ENCODE peak calls at places on chromosome X, in six cellular contexts. One of them, this sample, is unnamed. For H3K36me3, the result is how much of the 10 kb centered on the place peaks cover.

GRCh38 chrX:150155396-150156048 is 207.6 kb upstream of the MAMLD1 start:
- DNase-seq in tibial nerve: no peak
- DNase-seq in K562: no peak
- DNase-seq in stomach: no peak
- DNase-seq in GM12878: no peak
- DNase-seq in sigmoid colon: no peak
- DNase-seq in this sample: peak

GRCh38 chrX:109842611-109843010 is 109.6 kb upstream of the ACSL4 start:
- DNase-seq in tibial nerve: no peak
- DNase-seq in K562: no peak
- DNase-seq in stomach: no peak
- DNase-seq in GM12878: no peak
- DNase-seq in sigmoid colon: no peak
- DNase-seq in this sample: no peak

GRCh38 chrX:64885850-64886249 is 90.4 kb downstream of the ZC4H2 start:
- DNase-seq in tibial nerve: no peak
- DNase-seq in K562: peak
- DNase-seq in stomach: no peak
- DNase-seq in GM12878: no peak
- DNase-seq in sigmoid colon: no peak
- DNase-seq in this sample: no peak

GRCh38 chrX:13357925-13358324 is 38.1 kb upstream of the ATXN3L start:
- DNase-seq in tibial nerve: no peak
- DNase-seq in K562: no peak
- DNase-seq in stomach: no peak
- DNase-seq in GM12878: no peak
- DNase-seq in sigmoid colon: no peak
- DNase-seq in this sample: no peak

GRCh38 chrX:2423293-2423692 is 77.5 kb downstream of the DHRSX start:
- DNase-seq in tibial nerve: no peak
- DNase-seq in K562: no peak
- DNase-seq in stomach: no peak
- DNase-seq in GM12878: no peak
- DNase-seq in sigmoid colon: no peak
- DNase-seq in this sample: no peak

GRCh38 chrX:123277821-123278220 is 93.7 kb downstream of the GRIA3 start:
- DNase-seq in tibial nerve: no peak
- DNase-seq in K562: no peak
- DNase-seq in stomach: no peak
- DNase-seq in GM12878: no peak
- DNase-seq in sigmoid colon: no peak
- DNase-seq in this sample: no peak

GRCh38 chrX:152926923-152927322 is 29.1 kb downstream of the ZNF185 start:
- DNase-seq in tibial nerve: no peak
- DNase-seq in K562: no peak
- DNase-seq in stomach: no peak
- DNase-seq in GM12878: no peak
- DNase-seq in sigmoid colon: no peak
- DNase-seq in this sample: no peak

GRCh38 chrX:120664081-120664480 is 34.2 kb upstream of the C1GALT1C1 start:
- DNase-seq in tibial nerve: no peak
- DNase-seq in K562: no peak
- DNase-seq in stomach: no peak
- DNase-seq in GM12878: no peak
- DNase-seq in sigmoid colon: no peak
- DNase-seq in this sample: no peak

GRCh38 chrX:114842181-114842580 is 175.2 kb downstream of the IL13RA2 start:
- DNase-seq in tibial nerve: no peak
- DNase-seq in K562: no peak
- DNase-seq in stomach: no peak
- DNase-seq in GM12878: no peak
- DNase-seq in sigmoid colon: no peak
- DNase-seq in this sample: no peak

GRCh38 chrX:35617836-35618235 is 180.3 kb upstream of the MAGEB16 start:
- DNase-seq in tibial nerve: no peak
- DNase-seq in K562: no peak
- DNase-seq in stomach: no peak
- DNase-seq in GM12878: no peak
- DNase-seq in sigmoid colon: no peak
- DNase-seq in this sample: no peak

GRCh38 chrX:24175276-24175675 is 25.7 kb downstream of the ZFX start:
- DNase-seq in tibial nerve: no peak
- DNase-seq in K562: no peak
- DNase-seq in stomach: no peak
- DNase-seq in GM12878: no peak
- DNase-seq in sigmoid colon: no peak
- DNase-seq in this sample: no peak

GRCh38 chrX:24184018-24184417 is 34.5 kb downstream of the ZFX start:
- DNase-seq in tibial nerve: no peak
- DNase-seq in K562: no peak
- DNase-seq in stomach: no peak
- DNase-seq in GM12878: no peak
- DNase-seq in sigmoid colon: no peak
- DNase-seq in this sample: no peak

GRCh38 chrX:24173115-24173847 is 23.8 kb downstream of the ZFX start:
- DNase-seq in tibial nerve: no peak
- DNase-seq in K562: no peak
- DNase-seq in stomach: no peak
- DNase-seq in GM12878: no peak
- DNase-seq in sigmoid colon: no peak
- DNase-seq in this sample: no peak

DNA sequence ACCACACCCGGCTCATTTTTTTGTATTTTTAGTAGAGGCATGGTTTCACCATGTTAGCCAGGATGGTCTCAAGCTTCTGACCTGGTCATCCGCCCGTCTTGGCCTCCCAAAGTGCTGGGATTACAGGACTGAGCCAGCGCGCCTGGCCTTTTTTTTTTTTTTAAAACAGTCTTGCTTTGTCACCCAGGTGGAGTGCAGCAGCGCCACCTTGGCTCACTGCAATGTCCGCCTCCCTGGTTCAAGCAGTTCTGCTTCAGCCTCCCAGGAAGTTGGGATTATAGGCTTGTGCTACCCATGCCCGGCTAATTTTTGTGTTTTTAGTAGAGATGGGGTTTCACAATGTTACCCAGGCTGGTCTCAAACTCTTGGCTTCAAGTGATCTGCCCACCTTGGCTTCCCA is 28.9 kb downstream of the ZFX start:
- DNase-seq in tibial nerve: no peak
- DNase-seq in K562: no peak
- DNase-seq in stomach: no peak
- DNase-seq in GM12878: no peak
- DNase-seq in sigmoid colon: no peak
- DNase-seq in this sample: no peak
- H3K36me3 ChIP-seq in tibial nerve: under half
- H3K36me3 ChIP-seq in K562: half or more
- H3K36me3 ChIP-seq in stomach: half or more
- H3K36me3 ChIP-seq in GM12878: under half
- H3K36me3 ChIP-seq in sigmoid colon: under half
- H3K36me3 ChIP-seq in this sample: under half

GRCh38 chrX:42686296-42686695 is 91.7 kb downstream of the PPP1R2C start:
- DNase-seq in tibial nerve: no peak
- DNase-seq in K562: no peak
- DNase-seq in stomach: no peak
- DNase-seq in GM12878: no peak
- DNase-seq in sigmoid colon: no peak
- DNase-seq in this sample: no peak

GRCh38 chrX:42678133-42678532 is 99.8 kb downstream of the PPP1R2C start:
- DNase-seq in tibial nerve: no peak
- DNase-seq in K562: no peak
- DNase-seq in stomach: peak
- DNase-seq in GM12878: no peak
- DNase-seq in sigmoid colon: no peak
- DNase-seq in this sample: no peak

GRCh38 chrX:42680651-42681050 is 97.3 kb downstream of the PPP1R2C start:
- DNase-seq in tibial nerve: no peak
- DNase-seq in K562: no peak
- DNase-seq in stomach: no peak
- DNase-seq in GM12878: no peak
- DNase-seq in sigmoid colon: no peak
- DNase-seq in this sample: peak

GRCh38 chrX:42686706-42687105 is 91.3 kb downstream of the PPP1R2C start:
- DNase-seq in tibial nerve: no peak
- DNase-seq in K562: no peak
- DNase-seq in stomach: no peak
- DNase-seq in GM12878: no peak
- DNase-seq in sigmoid colon: no peak
- DNase-seq in this sample: no peak

DNA sequence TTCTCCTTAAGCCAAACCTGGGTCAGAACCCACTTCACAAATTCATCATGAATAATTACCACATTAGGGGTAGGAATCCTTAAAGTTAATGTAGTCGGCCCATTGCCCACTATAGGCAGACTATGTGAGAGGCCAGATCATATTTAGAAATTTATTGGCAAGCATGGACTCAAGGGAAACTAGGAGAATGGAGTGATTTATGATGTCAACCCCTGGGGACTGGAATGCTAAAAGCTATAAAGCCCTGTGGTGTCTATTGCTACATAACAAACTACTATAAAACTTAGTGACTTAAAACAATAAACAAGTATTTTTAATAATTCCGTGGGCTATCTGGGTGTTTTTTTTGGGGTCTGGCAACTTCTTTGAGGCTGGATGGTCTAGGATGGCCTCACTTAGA is 93.9 kb downstream of the PPP1R2C start:
- DNase-seq in tibial nerve: no peak
- DNase-seq in K562: no peak
- DNase-seq in stomach: no peak
- DNase-seq in GM12878: no peak
- DNase-seq in sigmoid colon: no peak
- DNase-seq in this sample: no peak
- TF ChIP-seq EP300 in tibial nerve: no peak
- TF ChIP-seq EP300 in K562: no peak
- TF ChIP-seq EP300 in stomach: no peak
- TF ChIP-seq EP300 in GM12878: no peak
- TF ChIP-seq EP300 in sigmoid colon: no peak
- TF ChIP-seq EP300 in this sample: no peak

DNA sequence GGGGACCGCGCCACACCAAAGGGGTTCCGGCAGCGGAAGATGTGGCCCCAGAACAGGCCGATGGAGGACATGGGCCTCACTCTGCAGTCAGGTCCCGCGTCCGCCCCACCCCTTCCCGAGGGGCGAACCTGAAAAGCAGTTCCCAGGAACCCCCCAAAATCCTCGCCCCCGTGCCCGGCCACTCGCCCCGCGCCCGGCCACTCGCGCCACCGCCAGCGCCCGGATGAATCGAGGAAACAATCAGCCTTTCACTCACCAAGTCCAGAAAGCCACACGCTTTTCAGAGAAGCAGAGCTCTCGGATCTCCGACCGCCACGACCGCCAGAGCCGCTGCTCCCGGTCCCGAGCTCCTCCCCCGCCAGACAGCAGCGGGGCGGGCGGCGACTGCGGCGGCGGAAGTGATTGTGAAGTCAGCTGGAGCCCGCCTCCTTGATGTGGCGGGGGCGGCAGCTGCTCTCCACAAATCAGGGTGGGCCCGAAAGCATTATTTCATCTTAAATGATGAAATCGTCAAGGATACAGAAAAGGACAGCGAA is at the start of gene PJA1:
- DNase-seq in tibial nerve: peak
- DNase-seq in K562: peak
- DNase-seq in stomach: peak
- DNase-seq in GM12878: no peak
- DNase-seq in sigmoid colon: peak
- DNase-seq in this sample: peak
- TF ChIP-seq POLR2A in tibial nerve: peak
- TF ChIP-seq POLR2A in K562: peak
- TF ChIP-seq POLR2A in stomach: no peak
- TF ChIP-seq POLR2A in GM12878: peak
- TF ChIP-seq POLR2A in sigmoid colon: peak
- TF ChIP-seq POLR2A in this sample: peak

DNA sequence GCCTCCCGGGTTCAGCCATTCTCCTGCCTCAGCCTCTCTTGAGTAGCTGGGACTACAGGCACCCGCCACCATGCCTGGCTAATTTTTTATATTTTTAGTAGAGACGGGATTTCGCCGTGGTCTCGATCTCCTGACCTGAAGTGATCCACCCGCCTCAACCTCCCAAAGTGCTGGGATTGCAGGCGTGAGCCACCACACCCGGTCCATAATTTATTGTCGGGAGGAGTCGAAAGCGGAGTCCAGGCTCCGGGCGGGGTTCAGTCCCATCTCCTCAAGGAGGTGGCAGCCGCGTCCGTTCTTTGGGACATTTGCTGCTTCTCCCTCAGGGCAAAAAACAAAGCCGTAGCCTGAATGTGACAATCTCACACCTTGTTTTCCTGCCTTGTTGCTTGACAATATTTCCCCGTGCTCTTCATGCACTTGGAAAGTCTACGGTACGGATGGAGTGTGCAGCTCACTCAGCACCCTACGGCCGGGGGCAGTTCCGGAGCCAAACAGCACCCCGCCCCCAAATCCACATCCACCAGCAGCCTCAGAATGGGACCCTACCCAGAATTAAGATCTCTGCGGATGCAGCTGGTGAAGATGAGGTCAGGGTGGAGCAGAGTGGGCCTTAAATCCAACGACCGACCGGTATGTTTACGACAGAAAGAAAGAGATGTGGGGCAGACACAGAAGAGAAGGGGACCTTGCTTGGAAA is 9.6 kb downstream of the GTPBP6 start:
- DNase-seq in tibial nerve: no peak
- DNase-seq in K562: no peak
- DNase-seq in stomach: no peak
- DNase-seq in GM12878: no peak
- DNase-seq in sigmoid colon: peak
- DNase-seq in this sample: no peak
- H3K36me3 ChIP-seq in tibial nerve: under half
- H3K36me3 ChIP-seq in K562: half or more
- H3K36me3 ChIP-seq in stomach: half or more
- H3K36me3 ChIP-seq in GM12878: under half
- H3K36me3 ChIP-seq in sigmoid colon: half or more
- H3K36me3 ChIP-seq in this sample: under half

This sample was measured in ovary.